ENCODE peak calls at places on chromosomes 7 and 10, in nine cellular contexts. H is GM13977; V is CD8-positive, alpha-beta T cell; I is Calu3; J is heart right ventricle; G is psoas muscle; O is endothelial cell; P is glutamatergic neuron; D is body of pancreas. R is an unnamed sample.

GRCh38 chr7:33667261-33667660 is 238.1 kb upstream of the BMPER start:
- DNase-seq in H (no peak), V (no peak), I (no peak), J (no peak), G (no peak), O (no peak), P (no peak), D (no peak), R (no peak)

GRCh38 chr10:36739884-36740445 is 385.4 kb upstream of the ANKRD30A start:
- DNase-seq in H (no peak), V (no peak), I (no peak), J (no peak), G (no peak), O (no peak), P (no peak), D (no peak), R (no peak)

GRCh38 chr7:29843106-29843505 is 36.8 kb downstream of the WIPF3 start:
- DNase-seq in H (no peak), V (no peak), I (no peak), J (no peak), G (no peak), O (no peak), P (no peak), D (no peak), R (no peak)

GRCh38 chr7:30028749-30029635 is 780 bp downstream of the PLEKHA8 start:
- DNase-seq in H (peak), V (peak), I (peak), J (peak), G (no peak), O (no peak), P (no peak), D (no peak), R (peak)

GRCh38 chr7:52498319-52498718 is 537.1 kb upstream of the POM121L12 start:
- DNase-seq in H (no peak), V (no peak), I (no peak), J (no peak), G (no peak), O (no peak), P (no peak), D (no peak), R (no peak)

GRCh38 chr10:49441488-49442476 is 45.9 kb upstream of the DRGX start:
- DNase-seq in H (no peak), V (peak), I (no peak), J (no peak), G (no peak), O (no peak), P (no peak), D (no peak), R (no peak)

GRCh38 chr7:106634958-106635357 is 26.0 kb downstream of the CCDC71L start:
- DNase-seq in H (no peak), V (no peak), I (no peak), J (no peak), G (no peak), O (no peak), P (no peak), D (no peak), R (no peak)

GRCh38 chr7:36969376-36969775 is 245.1 kb upstream of the AOAH start:
- DNase-seq in H (no peak), V (peak), I (no peak), J (no peak), G (no peak), O (no peak), P (no peak), D (no peak), R (no peak)

GRCh38 chr10:114077815-114078219 is 34.2 kb downstream of the ADRB1 start:
- DNase-seq in H (no peak), V (no peak), I (no peak), J (no peak), G (no peak), O (no peak), P (no peak), D (no peak), R (no peak)

GRCh38 chr7:106065560-106066500 is 46.3 kb downstream of the SYPL1 start:
- DNase-seq in H (no peak), V (no peak), I (no peak), J (no peak), G (no peak), O (no peak), P (no peak), D (peak), R (peak)

GRCh38 chr10:131259535-131259934 is 52.0 kb downstream of the TCERG1L start:
- DNase-seq in H (no peak), V (no peak), I (no peak), J (no peak), G (no peak), O (no peak), P (no peak), D (no peak), R (no peak)

GRCh38 chr10:106083572-106083971 is 1080.9 kb downstream of the SORCS1 start:
- DNase-seq in H (no peak), V (no peak), I (no peak), J (no peak), G (no peak), O (no peak), P (no peak), D (no peak), R (no peak)

GRCh38 chr7:74047804-74048380 is 19.9 kb downstream of the ELN start:
- DNase-seq in H (no peak), V (no peak), I (no peak), J (no peak), G (peak), O (no peak), P (no peak), D (no peak), R (no peak)
- TF ChIP-seq CTCF in H (no peak), V (no peak), I (no peak), J (no peak), G (no peak), O (no peak), P (no peak), D (no peak), R (no peak)

GRCh38 chr10:69064762-69065328 is 23.1 kb upstream of the SRGN start:
- DNase-seq in H (no peak), V (no peak), I (no peak), J (no peak), G (no peak), O (no peak), P (no peak), D (no peak), R (no peak)
- TF ChIP-seq CTCF in H (no peak), V (no peak), I (no peak), J (no peak), G (no peak), O (no peak), P (no peak), D (no peak), R (no peak)

GRCh38 chr7:20194586-20194985 is 22.6 kb downstream of the MACC1 start:
- DNase-seq in H (no peak), V (no peak), I (no peak), J (no peak), G (no peak), O (no peak), P (no peak), D (no peak), R (no peak)
- TF ChIP-seq CTCF in H (no peak), V (no peak), I (no peak), J (no peak), G (no peak), O (no peak), P (no peak), D (no peak), R (no peak)

DNA sequence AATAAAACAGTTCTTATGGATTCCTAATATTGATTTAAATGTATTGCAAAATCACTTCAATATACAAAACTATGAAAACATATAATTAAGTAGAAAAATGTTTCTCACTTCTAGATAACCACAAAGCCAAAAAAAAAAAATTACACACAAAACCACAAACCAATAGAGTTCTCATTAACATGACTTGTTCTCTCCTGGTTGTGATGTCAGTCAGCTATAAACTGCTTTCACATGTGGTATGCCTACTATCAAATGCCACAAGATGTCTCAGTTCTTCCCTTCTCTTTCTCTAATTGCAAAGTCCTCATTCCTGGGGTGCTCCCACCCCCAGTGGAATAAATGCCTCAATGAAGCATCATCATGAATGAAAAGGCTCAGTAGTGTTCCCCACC is 16.6 kb downstream of the GNAI1 start:
- DNase-seq in H (no peak), V (no peak), I (no peak), J (no peak), G (no peak), O (no peak), P (no peak), D (no peak), R (no peak)
- TF ChIP-seq CTCF in H (no peak), V (no peak), I (no peak), J (no peak), G (no peak), O (no peak), P (no peak), D (no peak), R (no peak)

DNA sequence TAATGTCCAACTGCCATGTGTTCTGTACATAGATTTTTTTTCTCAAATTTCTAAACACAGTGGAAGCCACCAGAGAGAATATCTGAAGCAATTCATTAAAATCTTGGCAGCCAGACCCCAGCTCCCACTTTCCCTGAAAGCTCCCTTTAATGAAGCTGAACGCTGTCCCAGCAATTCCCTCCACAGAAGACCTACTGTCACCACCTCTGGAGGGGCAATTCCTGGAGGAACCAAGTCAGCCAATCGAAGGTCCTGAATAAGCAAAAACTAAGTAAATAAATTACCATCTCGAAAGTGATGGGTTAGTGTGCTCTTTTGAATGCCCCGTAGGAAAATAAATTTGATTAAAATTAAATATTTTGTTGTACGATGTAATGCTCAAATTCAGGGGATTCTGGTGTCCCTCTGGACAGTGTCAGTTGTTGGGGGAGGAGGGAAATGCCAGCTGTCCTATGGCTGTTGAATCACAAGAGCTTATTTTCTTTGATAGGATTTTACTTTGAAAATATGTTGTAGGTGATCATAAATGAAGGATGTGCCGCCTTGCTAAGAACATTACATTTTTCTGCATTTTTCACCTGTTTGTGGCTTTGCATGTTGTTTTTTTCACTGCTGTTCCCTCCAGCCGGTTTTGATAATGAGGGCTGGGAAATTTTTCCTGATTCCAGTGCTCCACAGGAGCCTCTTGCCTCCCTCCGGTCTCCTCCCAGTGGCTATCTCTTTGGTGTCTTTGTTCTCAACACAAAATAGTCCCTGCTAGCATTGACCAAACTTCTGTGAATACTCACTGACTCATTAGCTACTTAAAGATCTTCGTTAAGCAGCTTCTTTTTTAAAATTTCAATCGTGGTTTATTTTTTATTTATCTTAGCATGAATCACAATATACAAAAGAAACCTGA is 9.3 kb upstream of the GSAP start:
- DNase-seq in H (no peak), V (no peak), I (no peak), J (no peak), G (no peak), O (peak), P (no peak), D (no peak), R (no peak)
- TF ChIP-seq CTCF in H (no peak), V (no peak), I (no peak), J (no peak), G (no peak), O (no peak), P (no peak), D (no peak), R (no peak)

GRCh38 chr10:83605783-83606182 is 533.5 kb upstream of the GHITM start:
- DNase-seq in H (no peak), V (no peak), I (no peak), J (no peak), G (no peak), O (no peak), P (no peak), D (no peak), R (no peak)

GRCh38 chr10:83603708-83604107 is 535.6 kb upstream of the GHITM start:
- DNase-seq in H (peak), V (no peak), I (no peak), J (no peak), G (no peak), O (no peak), P (no peak), D (no peak), R (no peak)

GRCh38 chr10:83606275-83606674 is 533.0 kb upstream of the GHITM start:
- DNase-seq in H (no peak), V (no peak), I (no peak), J (no peak), G (no peak), O (no peak), P (no peak), D (no peak), R (no peak)

GRCh38 chr10:83612050-83612449 is 527.3 kb upstream of the GHITM start:
- DNase-seq in H (no peak), V (no peak), I (no peak), J (no peak), G (no peak), O (no peak), P (no peak), D (no peak), R (no peak)

DNA sequence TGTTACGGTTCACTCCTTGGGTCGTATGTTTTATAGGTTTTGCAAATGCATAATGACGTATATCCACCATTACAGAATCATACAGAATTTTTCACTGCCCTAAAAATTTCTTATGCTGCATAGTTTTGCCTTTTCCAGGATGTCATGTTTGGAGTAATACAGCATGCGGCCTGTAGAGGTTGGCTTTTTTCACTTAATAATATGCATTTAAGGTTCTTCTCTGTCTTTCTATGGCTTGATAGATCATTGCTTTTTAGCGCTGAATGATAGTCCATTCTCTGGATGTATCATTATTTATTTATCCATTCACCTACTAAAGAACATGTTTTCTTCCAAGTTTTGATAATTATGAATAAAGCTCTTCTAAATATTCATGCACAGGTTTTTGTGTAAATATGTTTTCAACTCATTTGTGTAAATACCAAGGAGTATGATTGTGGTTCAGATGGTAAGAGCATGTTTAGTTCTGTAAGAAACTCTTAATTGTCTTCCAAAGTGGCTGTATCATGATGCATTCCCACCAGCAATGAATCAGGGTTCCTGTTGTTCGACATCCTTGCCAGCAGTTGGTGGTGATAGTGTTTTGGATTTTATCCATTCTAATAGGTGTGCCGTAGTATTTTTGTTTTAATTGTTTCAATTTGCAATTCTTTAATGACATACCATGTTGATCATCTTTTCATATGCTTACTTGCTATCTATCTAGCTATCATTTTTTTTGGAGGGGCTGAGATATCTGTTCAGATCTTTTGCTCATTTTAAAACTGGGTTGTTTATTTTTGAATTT is 531.2 kb upstream of the GHITM start:
- DNase-seq in H (no peak), V (no peak), I (no peak), J (no peak), G (no peak), O (no peak), P (no peak), D (no peak), R (no peak)
- TF ChIP-seq CTCF in H (no peak), V (no peak), I (no peak), J (no peak), G (no peak), O (peak), P (peak), D (no peak), R (no peak)

DNA sequence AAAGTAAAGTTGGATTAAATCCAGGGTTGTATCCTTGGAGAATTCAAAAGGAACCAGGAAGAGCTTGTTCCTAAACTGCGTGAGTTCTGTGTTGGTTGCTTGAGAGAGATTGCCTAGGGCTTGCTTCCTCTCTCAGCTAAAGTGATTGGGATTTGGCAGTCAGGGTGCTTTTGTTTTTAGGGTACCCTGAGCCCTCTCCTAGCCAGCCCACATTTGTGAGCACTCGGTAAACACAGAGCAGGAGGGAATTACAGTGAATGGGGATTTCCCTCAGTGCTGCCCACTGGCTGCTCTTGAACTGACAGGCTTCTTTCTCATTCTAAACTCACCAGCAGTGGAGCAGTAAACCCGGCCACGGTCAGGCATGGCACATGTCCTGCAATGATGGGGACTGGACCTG is 146.9 kb downstream of the TPST1 start:
- DNase-seq in H (no peak), V (no peak), I (no peak), J (no peak), G (no peak), O (no peak), P (no peak), D (no peak), R (peak)
- TF ChIP-seq CTCF in H (no peak), V (no peak), I (no peak), J (no peak), G (no peak), O (no peak), P (no peak), D (peak), R (no peak)

GRCh38 chr10:48332166-48332870 is 25.8 kb downstream of the MAPK8 start:
- DNase-seq in H (no peak), V (no peak), I (no peak), J (no peak), G (no peak), O (no peak), P (no peak), D (no peak), R (no peak)
- TF ChIP-seq CTCF in H (peak), V (no peak), I (no peak), J (no peak), G (no peak), O (no peak), P (no peak), D (peak), R (no peak)